ENCODE peak calls at places on chromosomes 2 and 18, in five cellular contexts. W, C, X, S and Q are unnamed samples.

GRCh38 chr2:183255406-183255805 is 131.2 kb downstream of the NUP35 start:
- DNase-seq in S (no peak), C (no peak), X (no peak), W (no peak), Q (no peak)

GRCh38 chr18:23003289-23003688 is 70.2 kb downstream of the RBBP8 start:
- DNase-seq in C (peak), X (no peak), W (no peak), S (no peak), Q (no peak)

GRCh38 chr18:49055787-49056186 is 105.0 kb upstream of the SMAD7 start:
- DNase-seq in X (no peak), C (no peak), S (no peak), W (peak), Q (peak)

GRCh38 chr2:121710470-121711170 is 26.1 kb downstream of the NIFK start:
- DNase-seq in W (no peak), C (no peak), X (peak), S (no peak), Q (no peak)

GRCh38 chr2:160752475-160753330 is 259.1 kb upstream of the RBMS1 start:
- DNase-seq in X (no peak), S (no peak), C (no peak), W (no peak), Q (no peak)

GRCh38 chr2:83808878-83809277 is 650.2 kb downstream of the SUCLG1 start:
- DNase-seq in S (no peak), W (no peak), C (no peak), X (no peak), Q (no peak)

GRCh38 chr18:24672165-24672950 is 211.9 kb downstream of the HRH4 start:
- DNase-seq in W (no peak), X (no peak), C (no peak), S (no peak), Q (no peak)

GRCh38 chr2:235170536-235171510 is 219.0 kb downstream of the SH3BP4 start:
- DNase-seq in X (no peak), C (no peak), S (peak), W (no peak), Q (no peak)

GRCh38 chr2:134469516-134470115 is 215.7 kb downstream of the MGAT5 start:
- DNase-seq in S (no peak), C (no peak), W (no peak), X (no peak), Q (no peak)

GRCh38 chr2:2590796-2591541 is 259.9 kb upstream of the MYT1L start:
- DNase-seq in S (no peak), C (no peak), W (no peak), X (no peak), Q (no peak)

DNA sequence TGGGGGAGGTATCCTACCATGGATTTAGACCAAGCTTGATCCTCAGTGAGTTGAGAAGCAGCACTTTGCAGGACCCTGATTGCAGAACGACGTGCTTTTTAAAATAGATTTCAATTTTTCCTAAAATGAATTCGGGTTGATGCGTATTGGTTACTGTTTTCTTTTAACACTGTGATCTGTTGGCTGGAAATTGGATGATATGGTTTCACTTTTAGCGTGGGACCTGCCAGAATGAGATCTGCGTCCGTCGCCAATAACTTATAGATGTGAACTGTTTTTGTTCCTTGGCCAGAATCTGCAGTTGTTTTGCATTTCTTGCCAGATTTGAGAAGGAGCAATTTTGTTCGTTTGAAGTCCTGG is 671 bp downstream of the UGGT1 start:
- DNase-seq in W (no peak), S (no peak), C (no peak), X (no peak), Q (no peak)
- TF ChIP-seq TAF1 in W (no peak), S (no peak), C (no peak), X (no peak), Q (peak)

GRCh38 chr2:11169333-11169732 is 14.1 kb downstream of the SLC66A3 start:
- DNase-seq in X (no peak), C (peak), W (no peak), S (no peak), Q (no peak)
- TF ChIP-seq POLR2A in X (no peak), C (no peak), W (no peak), S (no peak), Q (no peak)

GRCh38 chr2:19811186-19811585 is 90.6 kb downstream of the TTC32 start:
- DNase-seq in C (no peak), W (no peak), S (no peak), X (no peak), Q (no peak)
- TF ChIP-seq TAF1 in C (no peak), W (no peak), S (no peak), X (no peak), Q (no peak)

GRCh38 chr2:21041943-21042707 is 1.7 kb downstream of the APOB start:
- DNase-seq in S (no peak), C (peak), X (no peak), W (no peak), Q (no peak)
- TF ChIP-seq POLR2A in S (no peak), C (peak), X (no peak), W (no peak), Q (no peak)